ENCODE peak calls at places on chromosomes 12 and 14, in four cellular contexts. X, R, Z and S are unnamed samples.

GRCh38 chr12:68620528-68620927 is 9.8 kb downstream of the RAP1B start:
- DNase-seq in X (no peak), R (no peak), Z (no peak), S (no peak)

GRCh38 chr12:22202847-22203246 is 131.7 kb downstream of the ST8SIA1 start:
- DNase-seq in X (no peak), R (no peak), Z (no peak), S (no peak)

GRCh38 chr12:26499979-26500640 is 304.7 kb downstream of the SSPN start:
- DNase-seq in X (no peak), R (no peak), Z (no peak), S (no peak)

GRCh38 chr14:103537175-103537990 is 8.4 kb downstream of the TRMT61A start:
- DNase-seq in X (no peak), R (peak), Z (no peak), S (no peak)

GRCh38 chr14:49615776-49616175 is 4.7 kb downstream of the RPL36AL start:
- DNase-seq in X (no peak), R (no peak), Z (no peak), S (no peak)

GRCh38 chr12:109191621-109192250 is 75.3 kb downstream of the ACACB start:
- DNase-seq in X (no peak), R (no peak), Z (no peak), S (no peak)

GRCh38 chr12:80352476-80352875 is 91.6 kb upstream of the PTPRQ start:
- DNase-seq in X (no peak), R (no peak), Z (no peak), S (no peak)

GRCh38 chr12:70711831-70712230 is 74.6 kb upstream of the PTPRB start:
- DNase-seq in X (no peak), R (no peak), Z (no peak), S (no peak)

GRCh38 chr12:7190268-7191055 is 976 bp downstream of the PEX5 start:
- DNase-seq in X (no peak), R (peak), Z (peak), S (peak)

GRCh38 chr12:24230061-24230460 is 280.6 kb upstream of the SOX5 start:
- DNase-seq in X (no peak), R (no peak), Z (no peak), S (peak)

GRCh38 chr12:62679569-62679968 is 212.9 kb downstream of the MON2 start:
- DNase-seq in X (no peak), R (no peak), Z (no peak), S (no peak)

GRCh38 chr12:129237881-129238280 is 384.6 kb downstream of the GLT1D1 start:
- DNase-seq in X (no peak), R (no peak), Z (no peak), S (no peak)

GRCh38 chr12:73161970-73162369 is 889.8 kb downstream of the TRHDE start:
- DNase-seq in X (no peak), R (no peak), Z (no peak), S (no peak)

GRCh38 chr12:47991592-47991991 is 12.7 kb downstream of the COL2A1 start:
- DNase-seq in X (no peak), R (no peak), Z (no peak), S (no peak)

GRCh38 chr12:120247183-120247582 is 18.3 kb downstream of the PXN start:
- DNase-seq in X (no peak), R (no peak), Z (no peak), S (no peak)

GRCh38 chr12:50458606-50459005 is 46.2 kb upstream of the DIP2B start:
- DNase-seq in X (no peak), R (no peak), Z (no peak), S (no peak)

GRCh38 chr12:58007875-58008274 is 66.5 kb downstream of the ATP23 start:
- DNase-seq in X (no peak), R (no peak), Z (no peak), S (no peak)

GRCh38 chr14:65434216-65434850 is 21.8 kb downstream of the FUT8 start:
- DNase-seq in X (no peak), R (no peak), Z (no peak), S (no peak)

GRCh38 chr12:101939856-101940265 is 62.5 kb downstream of the DRAM1 start:
- DNase-seq in X (peak), R (peak), Z (peak), S (peak)

GRCh38 chr14:29913550-29913949 is 14.1 kb downstream of the PRKD1 start:
- DNase-seq in X (no peak), R (no peak), Z (no peak), S (no peak)

GRCh38 chr14:93009471-93010117 is 86.6 kb downstream of the CHGA start:
- DNase-seq in X (no peak), R (no peak), Z (no peak), S (no peak)

GRCh38 chr12:106288510-106289195 is 13.9 kb upstream of the TCP11L2 start:
- DNase-seq in X (peak), R (no peak), Z (no peak), S (no peak)

GRCh38 chr14:29743566-29743965 is 184.1 kb downstream of the PRKD1 start:
- DNase-seq in X (no peak), R (no peak), Z (no peak), S (no peak)

GRCh38 chr14:65258391-65258790 is 154.1 kb upstream of the FUT8 start:
- DNase-seq in X (no peak), R (no peak), Z (no peak), S (no peak)

GRCh38 chr12:47088021-47088944 is 8.5 kb upstream of the AMIGO2 start:
- DNase-seq in X (no peak), R (no peak), Z (no peak), S (no peak)

GRCh38 chr14:64800000-64800399 is 79.7 kb downstream of the SPTB start:
- DNase-seq in X (no peak), R (no peak), Z (peak), S (peak)

GRCh38 chr12:116313194-116313910 is 35.9 kb upstream of the MED13L start:
- DNase-seq in X (no peak), R (no peak), Z (no peak), S (no peak)

GRCh38 chr14:104805326-104805678 is 4.4 kb downstream of the ZBTB42 start:
- DNase-seq in X (no peak), R (peak), Z (no peak), S (no peak)

GRCh38 chr12:48993787-48994186 is 5.4 kb downstream of the DDN start:
- DNase-seq in X (no peak), R (no peak), Z (no peak), S (no peak)

GRCh38 chr14:50762001-50762930 is 68.7 kb downstream of the NIN start:
- DNase-seq in X (no peak), R (no peak), Z (no peak), S (no peak)

GRCh38 chr12:91813701-91814100 is 331.9 kb downstream of the BTG1 start:
- DNase-seq in X (peak), R (no peak), Z (no peak), S (no peak)

GRCh38 chr12:12356886-12357696 is at the start of gene BORCS5:
- DNase-seq in X (peak), R (peak), Z (peak), S (peak)
- TF ChIP-seq CTCF in X (peak), R (no peak), Z (no peak), S (no peak)

GRCh38 chr12:11228268-11228879 is 41.1 kb downstream of the PRB3 start:
- DNase-seq in X (no peak), R (no peak), Z (peak), S (peak)
- TF ChIP-seq CTCF in X (peak), R (no peak), Z (peak), S (peak)

GRCh38 chr14:72515779-72516770 is 377.8 kb downstream of the DPF3 start:
- DNase-seq in X (no peak), R (peak), Z (no peak), S (peak)

GRCh38 chr14:72512925-72513324 is 381.0 kb downstream of the DPF3 start:
- DNase-seq in X (no peak), R (no peak), Z (no peak), S (no peak)

GRCh38 chr14:72514660-72515025 is 379.3 kb downstream of the DPF3 start:
- DNase-seq in X (no peak), R (no peak), Z (no peak), S (no peak)

GRCh38 chr14:72513346-72513745 is 380.6 kb downstream of the DPF3 start:
- DNase-seq in X (no peak), R (no peak), Z (no peak), S (no peak)

DNA sequence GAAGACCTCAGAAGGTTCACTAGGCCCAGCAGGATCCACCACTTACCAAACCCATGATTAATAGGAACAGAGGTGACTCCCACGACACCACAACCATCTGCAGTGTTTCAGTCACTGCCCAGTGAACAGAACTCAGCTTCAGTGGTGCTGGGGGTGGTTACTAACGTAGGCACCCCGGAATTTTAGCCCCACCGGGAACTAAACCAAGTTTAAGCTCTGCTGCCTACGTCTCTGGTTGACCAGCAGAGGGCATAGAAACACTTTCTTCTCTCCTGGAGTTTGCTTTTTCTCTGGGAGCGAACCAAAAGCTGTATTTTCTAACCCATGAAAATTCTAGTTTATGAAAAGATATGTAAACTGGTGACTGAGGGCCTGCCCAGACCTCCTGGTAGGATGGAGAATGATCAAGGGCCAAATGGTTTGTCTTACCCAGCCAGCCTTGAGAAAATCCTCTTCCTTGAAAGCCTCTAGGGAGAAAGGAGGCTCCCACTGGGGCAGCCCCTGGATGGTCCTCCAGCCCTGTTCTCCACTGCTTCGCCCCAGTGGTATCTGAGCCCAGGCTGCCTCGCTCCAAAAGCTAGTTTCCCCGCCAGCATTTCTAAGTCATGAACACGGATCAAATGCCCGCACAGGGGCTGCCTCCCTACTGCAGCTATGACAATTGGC is 379.8 kb downstream of the DPF3 start:
- DNase-seq in X (no peak), R (no peak), Z (no peak), S (peak)
- TF ChIP-seq CTCF in X (peak), R (peak), Z (peak), S (peak)

GRCh38 chr14:106318700-106319099 is 792.3 kb downstream of the TMEM121 start:
- DNase-seq in X (no peak), R (no peak), Z (no peak), S (no peak)
- TF ChIP-seq CTCF in X (no peak), R (no peak), Z (no peak), S (no peak)

DNA sequence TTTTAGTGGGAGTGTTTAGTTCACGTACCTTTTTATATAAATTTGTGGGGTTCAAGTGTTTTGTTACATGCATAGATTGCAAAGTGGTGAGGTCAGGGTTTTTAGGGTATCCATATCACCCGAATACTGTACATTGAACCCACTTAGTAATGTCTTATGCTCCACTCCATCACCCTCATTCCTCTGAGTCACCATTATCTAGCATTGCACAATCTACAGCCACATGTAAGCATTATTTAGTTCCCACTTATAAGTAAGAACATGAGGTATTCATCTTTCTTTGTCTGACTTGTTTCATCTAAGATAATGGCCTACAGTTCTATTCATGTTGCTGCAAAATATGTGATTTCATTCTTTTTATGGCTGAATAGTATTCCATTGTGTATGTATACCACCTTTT is 583.7 kb upstream of the LRFN5 start:
- DNase-seq in X (no peak), R (no peak), Z (no peak), S (no peak)
- TF ChIP-seq CTCF in X (no peak), R (no peak), Z (no peak), S (no peak)

GRCh38 chr12:28191018-28191595 is 851 bp downstream of the CCDC91 start:
- DNase-seq in X (peak), R (no peak), Z (no peak), S (no peak)
- TF ChIP-seq CTCF in X (no peak), R (no peak), Z (no peak), S (no peak)